ENCODE peak calls at places on chromosome 15, in six cellular contexts. Q is PC-3, I is neuronal stem cell, K is tibial nerve, J is skeletal muscle cell, Z is MM.1S. B is an unnamed sample.

GRCh38 chr15:50702762-50703334 is 16.3 kb upstream of the TRPM7 start:
- DNase-seq in Q (peak), I (no peak), K (no peak), J (no peak), Z (no peak), B (no peak)

GRCh38 chr15:50744601-50745000 is 20.9 kb downstream of the SPPL2A start:
- DNase-seq in Q (no peak), I (no peak), K (no peak), J (no peak), Z (no peak), B (no peak)

GRCh38 chr15:68252925-68253534 is 23.5 kb upstream of the CLN6 start:
- DNase-seq in Q (peak), I (peak), K (peak), J (peak), Z (peak), B (peak)

GRCh38 chr15:89023311-89023961 is 64.8 kb upstream of the ABHD2 start:
- DNase-seq in Q (no peak), I (no peak), K (no peak), J (no peak), Z (no peak), B (no peak)

GRCh38 chr15:66839511-66840112 is 137.6 kb downstream of the SMAD6 start:
- DNase-seq in Q (no peak), I (no peak), K (no peak), J (no peak), Z (no peak), B (no peak)

GRCh38 chr15:68154923-68155559 is 50.1 kb downstream of the CALML4 start:
- DNase-seq in Q (peak), I (peak), K (peak), J (no peak), Z (peak), B (peak)

GRCh38 chr15:74172751-74173544 is 562 bp upstream of the ISLR start:
- DNase-seq in Q (no peak), I (no peak), K (peak), J (no peak), Z (no peak), B (no peak)

GRCh38 chr15:34076785-34077184 is 24.9 kb downstream of the EMC7 start:
- DNase-seq in Q (no peak), I (no peak), K (no peak), J (no peak), Z (no peak), B (no peak)

GRCh38 chr15:89912145-89912673 is 543 bp downstream of the ARPIN start:
- DNase-seq in Q (peak), I (peak), K (no peak), J (no peak), Z (no peak), B (no peak)

GRCh38 chr15:58135511-58136174 is 2.5 kb upstream of the AQP9 start:
- DNase-seq in Q (no peak), I (no peak), K (no peak), J (no peak), Z (no peak), B (no peak)

GRCh38 chr15:78317145-78317836 is 17.9 kb upstream of the SKIC8 start:
- DNase-seq in Q (peak), I (no peak), K (no peak), J (no peak), Z (no peak), B (no peak)

GRCh38 chr15:64051645-64052259 is 5.5 kb upstream of the DAPK2 start:
- DNase-seq in Q (no peak), I (no peak), K (no peak), J (no peak), Z (no peak), B (no peak)

GRCh38 chr15:96349034-96349932 is 18.8 kb downstream of the NR2F2 start:
- DNase-seq in Q (no peak), I (no peak), K (no peak), J (no peak), Z (no peak), B (no peak)

GRCh38 chr15:96350321-96350720 is 19.8 kb downstream of the NR2F2 start:
- DNase-seq in Q (no peak), I (no peak), K (no peak), J (no peak), Z (no peak), B (no peak)

GRCh38 chr15:96348112-96349027 is 17.9 kb downstream of the NR2F2 start:
- DNase-seq in Q (no peak), I (no peak), K (peak), J (no peak), Z (no peak), B (no peak)

GRCh38 chr15:96350884-96351639 is 20.6 kb downstream of the NR2F2 start:
- DNase-seq in Q (no peak), I (no peak), K (no peak), J (no peak), Z (no peak), B (no peak)

DNA sequence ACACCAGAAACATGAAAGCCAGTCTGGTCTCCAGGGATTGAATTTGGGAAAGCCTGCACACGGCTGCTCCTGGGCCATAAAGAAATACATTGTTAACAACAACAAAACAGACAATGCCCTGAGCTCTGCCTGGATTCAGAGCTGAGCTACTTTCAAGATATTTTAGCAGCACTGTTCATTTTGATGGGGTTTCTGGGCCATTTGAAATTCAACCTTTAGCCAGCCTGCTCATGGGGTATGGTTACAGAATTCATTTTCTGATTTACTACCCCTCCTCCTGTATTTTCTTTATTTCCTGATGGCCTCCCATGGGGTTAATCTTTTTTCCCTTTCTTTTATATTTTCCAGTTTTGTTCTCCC is 19.4 kb downstream of the NR2F2 start:
- DNase-seq in Q (no peak), I (no peak), K (no peak), J (no peak), Z (no peak), B (no peak)
- H3K4me3 ChIP-seq in Q (no peak), I (no peak), K (no peak), J (no peak), Z (no peak), B (no peak)

GRCh38 chr15:31437686-31438085 is 111.1 kb downstream of the KLF13 start:
- DNase-seq in Q (no peak), I (no peak), K (no peak), J (no peak), Z (no peak), B (peak)

GRCh38 chr15:31438601-31439265 is 112.1 kb downstream of the KLF13 start:
- DNase-seq in Q (no peak), I (no peak), K (no peak), J (no peak), Z (no peak), B (peak)

GRCh38 chr15:31439328-31439727 is 112.7 kb downstream of the KLF13 start:
- DNase-seq in Q (peak), I (no peak), K (no peak), J (no peak), Z (peak), B (peak)

GRCh38 chr15:31442203-31443090 is 115.8 kb downstream of the KLF13 start:
- DNase-seq in Q (peak), I (no peak), K (no peak), J (peak), Z (no peak), B (peak)

DNA sequence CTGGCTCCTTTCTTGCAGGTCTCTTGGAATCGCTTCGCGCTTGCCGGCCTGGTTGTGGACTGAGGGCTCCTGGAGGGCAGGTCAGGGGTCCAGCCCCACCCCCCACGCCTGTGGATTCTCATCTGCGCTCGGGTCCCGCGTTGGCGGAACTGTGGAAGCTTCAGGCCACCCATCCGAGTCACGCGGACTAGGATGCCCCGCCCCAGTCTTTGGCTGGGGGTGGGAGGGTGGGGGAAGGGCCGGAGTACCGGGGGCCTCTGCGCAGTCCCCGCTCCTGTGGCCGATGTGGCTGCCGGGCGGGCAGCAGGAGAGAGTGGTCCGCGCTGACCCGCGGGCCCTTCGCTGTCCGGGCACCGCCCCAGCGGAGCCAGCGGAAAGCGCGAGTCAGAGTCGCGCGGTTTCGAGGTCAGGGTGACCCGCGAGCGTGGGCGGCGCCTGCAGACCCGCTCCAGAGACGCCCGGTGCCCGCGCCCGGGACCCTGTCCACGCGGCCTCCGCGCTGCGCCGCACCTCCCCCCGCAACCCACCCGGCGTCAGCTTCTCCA is 114.2 kb downstream of the KLF13 start:
- DNase-seq in Q (no peak), I (peak), K (peak), J (no peak), Z (no peak), B (peak)
- H3K4me3 ChIP-seq in Q (peak), I (peak), K (peak), J (peak), Z (no peak), B (peak)

DNA sequence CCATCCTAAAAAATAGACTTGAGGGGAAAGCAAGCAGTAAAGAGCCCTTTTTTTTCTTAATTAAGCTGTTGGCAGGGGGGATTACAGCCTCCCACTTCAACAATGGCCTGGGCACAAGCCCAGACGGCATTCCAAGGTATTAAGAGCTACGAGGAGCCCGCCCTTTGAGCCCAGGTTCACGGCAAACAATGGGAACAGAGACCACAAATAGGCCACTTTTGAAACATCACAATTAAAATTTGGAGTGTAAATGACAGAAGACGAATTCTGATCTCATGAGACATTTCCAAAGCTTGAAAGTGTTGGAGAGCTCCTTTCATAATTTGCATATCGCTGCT is 8.9 kb downstream of the CHSY1 start:
- DNase-seq in Q (no peak), I (no peak), K (no peak), J (no peak), Z (no peak), B (no peak)
- H3K4me3 ChIP-seq in Q (no peak), I (no peak), K (no peak), J (no peak), Z (peak), B (no peak)

GRCh38 chr15:101615414-101615985 is 36.7 kb downstream of the TM2D3 start:
- DNase-seq in Q (no peak), I (no peak), K (no peak), J (no peak), Z (no peak), B (no peak)

GRCh38 chr15:101617390-101617965 is 34.7 kb downstream of the TM2D3 start:
- DNase-seq in Q (no peak), I (no peak), K (no peak), J (no peak), Z (no peak), B (no peak)

GRCh38 chr15:101618056-101618455 is 34.1 kb downstream of the TM2D3 start:
- DNase-seq in Q (no peak), I (no peak), K (no peak), J (no peak), Z (no peak), B (no peak)

GRCh38 chr15:101614761-101615160 is 37.4 kb downstream of the TM2D3 start:
- DNase-seq in Q (no peak), I (no peak), K (no peak), J (no peak), Z (no peak), B (no peak)

DNA sequence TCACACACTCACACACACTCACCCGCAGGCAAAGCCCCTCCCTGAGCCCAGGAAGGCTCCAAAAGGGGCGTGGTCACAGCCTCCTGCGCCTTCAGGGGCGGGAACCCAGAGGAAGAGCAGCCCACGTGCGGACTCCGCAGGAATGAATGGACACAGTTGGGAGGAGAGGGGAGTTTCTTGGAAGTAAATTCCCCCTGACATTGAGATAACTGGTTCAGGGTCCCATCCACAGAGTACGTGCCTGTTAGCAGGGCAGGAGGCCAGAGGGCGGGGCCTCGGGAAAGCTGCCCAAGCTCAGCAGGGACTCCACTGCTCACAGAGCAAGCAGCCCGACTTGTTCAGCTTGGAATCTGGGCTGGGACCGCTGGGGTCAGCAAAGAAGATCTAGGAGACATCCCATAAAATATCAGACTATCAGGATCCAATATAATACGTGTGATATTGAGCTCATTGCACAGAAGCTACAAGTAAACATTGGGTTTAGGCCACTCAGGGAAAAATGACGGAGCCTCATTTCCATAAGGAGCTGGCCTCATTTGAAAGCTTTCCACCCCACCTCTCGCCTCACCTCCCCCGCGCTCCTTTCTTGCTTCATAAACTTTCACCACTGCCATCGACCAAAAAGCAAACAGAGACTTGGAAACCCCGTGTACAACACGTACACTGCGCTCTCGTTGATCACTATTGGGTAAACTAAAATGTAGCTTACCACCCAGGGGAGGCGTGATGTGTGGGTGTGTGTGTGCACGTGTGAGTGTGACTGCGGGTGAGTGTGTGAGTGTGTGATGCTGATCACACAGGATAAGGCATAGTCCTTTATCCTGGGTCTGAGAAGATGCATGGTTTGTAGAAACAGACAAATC is 36.0 kb downstream of the TM2D3 start:
- DNase-seq in Q (peak), I (peak), K (peak), J (no peak), Z (no peak), B (no peak)
- H3K4me3 ChIP-seq in Q (peak), I (no peak), K (no peak), J (no peak), Z (no peak), B (no peak)

DNA sequence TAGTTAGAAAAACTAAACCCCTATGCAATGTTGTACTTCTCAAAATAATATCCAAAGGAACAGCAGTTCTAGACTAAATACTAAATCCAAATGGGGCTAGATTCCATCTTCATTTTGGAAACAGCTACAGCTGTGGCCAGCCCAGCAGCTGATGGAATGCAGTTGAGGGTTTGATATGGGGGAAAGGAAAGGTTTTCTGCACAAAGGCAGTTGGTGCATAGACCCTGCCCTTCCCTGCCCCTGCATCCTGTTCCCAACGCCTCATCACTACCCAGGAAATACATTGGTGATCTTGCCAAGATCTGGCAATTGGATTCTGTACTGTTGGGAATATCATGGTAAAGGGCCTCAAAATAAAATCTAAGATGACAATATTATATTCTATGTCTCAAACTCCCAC is 43.9 kb downstream of the DTWD1 start:
- DNase-seq in Q (no peak), I (no peak), K (no peak), J (no peak), Z (no peak), B (no peak)
- H3K4me3 ChIP-seq in Q (no peak), I (no peak), K (no peak), J (no peak), Z (no peak), B (no peak)

DNA sequence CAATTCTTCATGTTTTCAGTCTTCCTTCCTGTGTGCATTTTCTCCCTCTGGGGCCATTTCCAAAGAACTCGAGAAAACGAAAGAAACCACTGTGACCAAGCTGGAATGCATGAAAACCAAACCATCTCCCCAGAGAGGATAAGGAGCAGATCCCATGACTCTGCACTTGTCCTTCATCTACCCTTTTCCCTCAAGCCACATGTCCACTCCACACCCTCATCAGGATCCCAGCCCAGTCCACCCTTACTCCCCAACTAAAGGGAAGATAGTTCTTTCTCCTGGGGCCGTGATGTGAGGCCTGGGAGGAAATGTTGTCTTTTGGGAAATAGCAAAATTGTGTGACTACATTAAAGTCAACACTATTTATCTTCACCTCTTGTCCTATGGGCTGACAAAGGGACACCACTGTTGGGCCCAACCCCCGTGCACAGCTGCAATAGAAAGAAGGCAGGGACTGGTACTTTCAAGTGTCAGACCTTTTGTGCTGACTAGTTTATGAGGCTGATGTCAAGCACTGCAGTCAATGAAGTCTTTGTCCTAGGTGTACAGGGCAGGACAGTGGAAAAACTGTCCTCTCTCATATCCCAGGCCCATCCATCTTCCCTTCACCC is 487.2 kb upstream of the NR2F2 start:
- DNase-seq in Q (no peak), I (no peak), K (peak), J (peak), Z (peak), B (peak)
- H3K4me3 ChIP-seq in Q (no peak), I (no peak), K (no peak), J (no peak), Z (no peak), B (no peak)

DNA sequence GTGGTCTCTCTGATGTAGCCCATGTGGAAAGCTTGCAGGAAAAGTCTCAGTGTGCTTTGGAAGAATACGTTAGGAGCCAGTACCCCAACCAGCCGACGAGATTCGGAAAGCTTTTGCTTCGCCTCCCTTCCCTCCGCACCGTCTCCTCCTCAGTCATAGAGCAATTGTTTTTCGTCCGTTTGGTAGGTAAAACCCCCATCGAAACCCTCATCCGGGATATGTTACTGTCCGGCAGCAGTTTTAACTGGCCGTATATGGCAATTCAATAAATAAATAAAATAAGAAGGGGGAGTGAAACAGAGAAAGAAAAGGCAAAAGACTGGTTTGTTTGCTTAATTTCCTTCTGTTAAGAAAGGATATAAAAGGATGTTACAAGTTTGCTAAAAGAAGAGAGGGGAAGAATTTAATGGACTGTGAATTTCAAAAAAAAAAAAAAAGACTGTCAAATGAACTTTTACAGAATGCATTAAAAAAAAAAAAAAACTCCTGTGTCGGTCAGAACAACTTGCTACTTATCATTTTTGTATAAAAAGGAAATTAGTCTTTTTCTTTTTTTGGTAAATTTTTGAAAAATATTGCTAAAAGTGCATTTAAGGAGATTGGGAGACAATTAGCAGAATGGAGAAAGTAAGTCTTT is 7.0 kb downstream of the NR2F2 start:
- DNase-seq in Q (peak), I (no peak), K (peak), J (no peak), Z (no peak), B (no peak)
- H3K4me3 ChIP-seq in Q (peak), I (peak), K (peak), J (peak), Z (no peak), B (no peak)

GRCh38 chr15:39427705-39428104 is 153.2 kb upstream of the THBS1 start:
- DNase-seq in Q (no peak), I (no peak), K (no peak), J (no peak), Z (no peak), B (no peak)
- H3K4me3 ChIP-seq in Q (no peak), I (no peak), K (no peak), J (no peak), Z (peak), B (no peak)

GRCh38 chr15:75606026-75606425 is 19.5 kb downstream of the SNUPN start:
- DNase-seq in Q (no peak), I (no peak), K (no peak), J (no peak), Z (no peak), B (no peak)
- H3K4me3 ChIP-seq in Q (no peak), I (no peak), K (no peak), J (no peak), Z (no peak), B (no peak)

B was measured in GM12865.